ENCODE peak calls at places on chromosomes 12 and 14, in four cellular contexts. W, C, J and O are unnamed samples.

GRCh38 chr12:128191380-128191779 is 75.6 kb upstream of the TMEM132C start:
- DNase-seq in J (no peak), W (no peak), C (no peak), O (no peak)

GRCh38 chr14:92492261-92492660 is 21.3 kb upstream of the RIN3 start:
- DNase-seq in C (no peak), J (peak; percentile 26), W (no peak), O (no peak)

GRCh38 chr14:36465178-36465577 is 54.9 kb downstream of the NKX2-1 start:
- DNase-seq in W (no peak), C (no peak), J (no peak), O (no peak)

GRCh38 chr12:116370004-116370404 is 92.5 kb upstream of the MED13L start:
- DNase-seq in C (no peak), J (no peak), W (no peak), O (no peak)

GRCh38 chr14:60768602-60769001 is 34.0 kb downstream of the MNAT1 start:
- DNase-seq in J (no peak), C (no peak), W (no peak), O (no peak)

GRCh38 chr14:105146976-105147700 is 21.4 kb downstream of the JAG2 start:
- DNase-seq in W (no peak), J (peak; percentile 41), C (no peak), O (no peak)

GRCh38 chr14:51293149-51293925 is 53.3 kb downstream of the TMX1 start:
- DNase-seq in W (no peak), C (no peak), J (no peak), O (no peak)

GRCh38 chr12:123118397-123118945 is 32.4 kb downstream of the PITPNM2 start:
- DNase-seq in C (no peak), W (no peak), J (no peak), O (no peak)

GRCh38 chr12:108232565-108232964 is 103.5 kb downstream of the WSCD2 start:
- DNase-seq in W (peak; percentile 13), C (no peak), J (no peak), O (no peak)

GRCh38 chr12:92408072-92408900 is 262.6 kb upstream of the BTG1 start:
- DNase-seq in W (peak; percentile 38), J (peak; percentile 65), C (peak; percentile 55), O (peak; percentile 55)

GRCh38 chr14:105269405-105269804 is 21.1 kb downstream of the BTBD6 start:
- DNase-seq in C (no peak), W (no peak), J (no peak), O (no peak)

GRCh38 chr12:106251636-106252035 is 3.8 kb upstream of the CKAP4 start:
- DNase-seq in J (peak; percentile 39), W (no peak), C (no peak), O (no peak)

GRCh38 chr14:101578489-101578888 is 17.2 kb downstream of the DIO3 start:
- DNase-seq in J (no peak), W (no peak), C (no peak), O (no peak)

GRCh38 chr12:32917094-32917611 is 20.6 kb upstream of the PKP2 start:
- DNase-seq in W (no peak), C (no peak), J (no peak), O (no peak)

GRCh38 chr12:11812558-11813421 is 163.3 kb downstream of the ETV6 start:
- DNase-seq in C (peak; percentile 65), J (peak; percentile 66), W (no peak), O (peak; percentile 45)

GRCh38 chr14:80679273-80679672 is 262.3 kb downstream of the CEP128 start:
- DNase-seq in W (no peak), J (no peak), C (no peak), O (no peak)

GRCh38 chr14:65847065-65847847 is 434.7 kb downstream of the FUT8 start:
- DNase-seq in C (no peak), W (no peak), J (no peak), O (no peak)

GRCh38 chr12:96077081-96077480 is 41.7 kb upstream of the LTA4H start:
- DNase-seq in C (no peak), W (no peak), J (no peak), O (no peak)

GRCh38 chr12:94898388-94898787 is 105.1 kb downstream of the NDUFA12 start:
- DNase-seq in W (no peak), C (no peak), J (no peak), O (peak; percentile 34)

DNA sequence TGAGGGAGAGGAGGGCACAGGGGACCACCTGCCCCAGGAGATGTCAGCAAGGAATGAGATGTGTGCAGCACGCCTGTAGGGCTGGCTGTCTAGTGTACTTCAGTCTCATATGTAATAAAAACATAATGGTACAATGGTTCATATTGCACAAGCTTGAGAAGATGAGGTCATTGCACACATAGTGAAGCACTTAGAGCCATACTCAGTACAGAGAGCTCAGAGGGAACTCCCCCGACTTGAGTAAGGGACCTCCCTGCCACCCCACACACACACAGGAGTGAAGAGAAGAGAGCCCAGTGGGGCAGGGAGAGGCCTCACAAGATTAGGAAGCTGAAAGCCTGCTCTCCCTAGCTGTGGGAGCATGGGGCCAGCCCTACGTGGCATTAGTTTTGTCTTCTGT is 61.5 kb downstream of the SLC6A12 start:
- DNase-seq in C (no peak), J (no peak), W (no peak), O (no peak)
- TF ChIP-seq USF2 in C (no peak), J (no peak), W (no peak), O (no peak)

GRCh38 chr14:102592969-102593840 is 756 bp downstream of the RCOR1 start:
- DNase-seq in J (peak; percentile 73), C (peak; percentile 82), W (peak; percentile 53), O (peak; percentile 46)
- TF ChIP-seq TEAD4 in J (no peak), C (no peak), W (no peak), O (no peak)

GRCh38 chr14:23661542-23661941 is 25.4 kb downstream of the DHRS2 start:
- DNase-seq in J (no peak), W (no peak), C (no peak), O (no peak)
- TF ChIP-seq USF2 in J (no peak), W (no peak), C (no peak), O (no peak)

GRCh38 chr12:25313591-25313990 is 62.9 kb upstream of the KRAS start:
- DNase-seq in C (no peak), J (no peak), W (no peak), O (no peak)
- TF ChIP-seq TEAD4 in C (no peak), J (no peak), W (no peak), O (no peak)